ENCODE peak calls at places on chromosomes 16 and 17, in eight cellular contexts. One of them, this sample, is unnamed.

GRCh38 chr17:40518401-40519088 is 17.1 kb upstream of the TNS4 start:
- DNase-seq in psoas muscle: no peak
- DNase-seq in stimulated activated CD4-positive, alpha-beta T cell treated with anti-CD3 and anti-CD28 coated beads, Interleukin-4, amount 100 ng/mL, for 4 hours: no peak
- DNase-seq in aorta: peak; percentile 42
- DNase-seq in lung: no peak
- DNase-seq in tibial artery: peak; percentile 37
- DNase-seq in GM23248: peak; percentile 52
- DNase-seq in stimulated activated naive CD4-positive, alpha-beta T cell treated with Interleukin-2 at 50 U/mL for 16 hours: no peak
- DNase-seq in this sample: no peak

GRCh38 chr16:30095166-30096078 is 591 bp downstream of the YPEL3 start:
- DNase-seq in psoas muscle: no peak
- DNase-seq in stimulated activated CD4-positive, alpha-beta T cell treated with anti-CD3 and anti-CD28 coated beads, Interleukin-4, amount 100 ng/mL, for 4 hours: peak; percentile 13
- DNase-seq in aorta: no peak
- DNase-seq in lung: no peak
- DNase-seq in tibial artery: no peak
- DNase-seq in GM23248: peak; percentile 77
- DNase-seq in stimulated activated naive CD4-positive, alpha-beta T cell treated with Interleukin-2 at 50 U/mL for 16 hours: no peak
- DNase-seq in this sample: no peak

GRCh38 chr17:18235743-18236256 is 10.4 kb downstream of the LLGL1 start:
- DNase-seq in psoas muscle: no peak
- DNase-seq in stimulated activated CD4-positive, alpha-beta T cell treated with anti-CD3 and anti-CD28 coated beads, Interleukin-4, amount 100 ng/mL, for 4 hours: no peak
- DNase-seq in aorta: no peak
- DNase-seq in lung: no peak
- DNase-seq in tibial artery: peak; percentile 77
- DNase-seq in GM23248: peak; percentile 72
- DNase-seq in stimulated activated naive CD4-positive, alpha-beta T cell treated with Interleukin-2 at 50 U/mL for 16 hours: peak; percentile 16
- DNase-seq in this sample: no peak

GRCh38 chr16:85422374-85423185 is 190.5 kb upstream of the GSE1 start:
- DNase-seq in psoas muscle: peak; percentile 48
- DNase-seq in stimulated activated CD4-positive, alpha-beta T cell treated with anti-CD3 and anti-CD28 coated beads, Interleukin-4, amount 100 ng/mL, for 4 hours: no peak
- DNase-seq in aorta: peak; percentile 67
- DNase-seq in lung: peak; percentile 81
- DNase-seq in tibial artery: no peak
- DNase-seq in GM23248: no peak
- DNase-seq in stimulated activated naive CD4-positive, alpha-beta T cell treated with Interleukin-2 at 50 U/mL for 16 hours: no peak
- DNase-seq in this sample: no peak

GRCh38 chr17:34997355-34997862 is 17.1 kb downstream of the LIG3 start:
- DNase-seq in psoas muscle: no peak
- DNase-seq in stimulated activated CD4-positive, alpha-beta T cell treated with anti-CD3 and anti-CD28 coated beads, Interleukin-4, amount 100 ng/mL, for 4 hours: no peak
- DNase-seq in aorta: no peak
- DNase-seq in lung: peak; percentile 69
- DNase-seq in tibial artery: peak; percentile 79
- DNase-seq in GM23248: no peak
- DNase-seq in stimulated activated naive CD4-positive, alpha-beta T cell treated with Interleukin-2 at 50 U/mL for 16 hours: no peak
- DNase-seq in this sample: no peak

GRCh38 chr17:68324114-68324513 is 32.8 kb downstream of the ARSG start:
- DNase-seq in psoas muscle: peak; percentile 92
- DNase-seq in stimulated activated CD4-positive, alpha-beta T cell treated with anti-CD3 and anti-CD28 coated beads, Interleukin-4, amount 100 ng/mL, for 4 hours: no peak
- DNase-seq in aorta: no peak
- DNase-seq in lung: no peak
- DNase-seq in tibial artery: no peak
- DNase-seq in GM23248: peak; percentile 14
- DNase-seq in stimulated activated naive CD4-positive, alpha-beta T cell treated with Interleukin-2 at 50 U/mL for 16 hours: no peak
- DNase-seq in this sample: no peak

GRCh38 chr16:62540496-62540895 is 504.3 kb upstream of the CDH8 start:
- DNase-seq in psoas muscle: no peak
- DNase-seq in stimulated activated CD4-positive, alpha-beta T cell treated with anti-CD3 and anti-CD28 coated beads, Interleukin-4, amount 100 ng/mL, for 4 hours: no peak
- DNase-seq in aorta: no peak
- DNase-seq in lung: no peak
- DNase-seq in tibial artery: no peak
- DNase-seq in GM23248: no peak
- DNase-seq in stimulated activated naive CD4-positive, alpha-beta T cell treated with Interleukin-2 at 50 U/mL for 16 hours: no peak
- DNase-seq in this sample: no peak

GRCh38 chr16:670485-671352 is 2.8 kb downstream of the RHOT2 start:
- DNase-seq in psoas muscle: no peak
- DNase-seq in stimulated activated CD4-positive, alpha-beta T cell treated with anti-CD3 and anti-CD28 coated beads, Interleukin-4, amount 100 ng/mL, for 4 hours: no peak
- DNase-seq in aorta: no peak
- DNase-seq in lung: no peak
- DNase-seq in tibial artery: no peak
- DNase-seq in GM23248: no peak
- DNase-seq in stimulated activated naive CD4-positive, alpha-beta T cell treated with Interleukin-2 at 50 U/mL for 16 hours: no peak
- DNase-seq in this sample: no peak

GRCh38 chr17:49496183-49496865 is 1.2 kb downstream of the NGFR start:
- DNase-seq in psoas muscle: peak; percentile 90
- DNase-seq in stimulated activated CD4-positive, alpha-beta T cell treated with anti-CD3 and anti-CD28 coated beads, Interleukin-4, amount 100 ng/mL, for 4 hours: peak; percentile 75
- DNase-seq in aorta: peak; percentile 94
- DNase-seq in lung: peak; percentile 60
- DNase-seq in tibial artery: peak; percentile 85
- DNase-seq in GM23248: peak; percentile 77
- DNase-seq in stimulated activated naive CD4-positive, alpha-beta T cell treated with Interleukin-2 at 50 U/mL for 16 hours: peak; percentile 83
- DNase-seq in this sample: no peak

GRCh38 chr17:80034977-80035686 is 540 bp downstream of the TBC1D16 start:
- DNase-seq in psoas muscle: no peak
- DNase-seq in stimulated activated CD4-positive, alpha-beta T cell treated with anti-CD3 and anti-CD28 coated beads, Interleukin-4, amount 100 ng/mL, for 4 hours: peak; percentile 7
- DNase-seq in aorta: no peak
- DNase-seq in lung: no peak
- DNase-seq in tibial artery: no peak
- DNase-seq in GM23248: peak; percentile 74
- DNase-seq in stimulated activated naive CD4-positive, alpha-beta T cell treated with Interleukin-2 at 50 U/mL for 16 hours: no peak
- DNase-seq in this sample: no peak